ENCODE peak calls at places on chromosomes 12 and 14, in eight cellular contexts. T is stomach, G is GM12891, B is lower leg skin, P is thyroid gland, O is adrenal gland, E is HepG2, H is esophagus squamous epithelium. C is an unnamed sample.

GRCh38 chr14:67191768-67192290 is 2.6 kb downstream of the GARIN2 start:
- DNase-seq in T (no peak), G (no peak), B (no peak), P (no peak), O (no peak), E (no peak), H (no peak), C (no peak)

GRCh38 chr12:4355843-4356327 is 23.6 kb downstream of the FGF23 start:
- DNase-seq in T (no peak), G (no peak), B (no peak), P (no peak), O (peak; percentile 48), E (peak; percentile 28), H (no peak), C (no peak)

GRCh38 chr14:46580941-46581671 is 70.5 kb downstream of the RPL10L start:
- DNase-seq in T (no peak), G (peak; percentile 2), B (no peak), P (no peak), O (peak; percentile 28), E (peak; percentile 16), H (no peak), C (no peak)

GRCh38 chr14:69270795-69271708 is 11.1 kb downstream of the GALNT16 start:
- DNase-seq in T (no peak), G (no peak), B (no peak), P (no peak), O (peak; percentile 33), E (no peak), H (no peak), C (no peak)

GRCh38 chr12:78062781-78063180 is 232.1 kb downstream of the NAV3 start:
- DNase-seq in T (peak; percentile 31), G (no peak), B (no peak), P (peak; percentile 33), O (peak; percentile 72), E (peak; percentile 2), H (no peak), C (no peak)

GRCh38 chr12:67752226-67752732 is 103.7 kb downstream of the DYRK2 start:
- DNase-seq in T (no peak), G (no peak), B (no peak), P (no peak), O (no peak), E (no peak), H (no peak), C (no peak)

GRCh38 chr14:40417777-40418401 is 985.7 kb upstream of the FBXO33 start:
- DNase-seq in T (peak; percentile 25), G (peak; percentile 19), B (no peak), P (peak; percentile 50), O (peak; percentile 21), E (peak; percentile 62), H (no peak), C (no peak)

GRCh38 chr12:94609917-94610443 is 40.4 kb downstream of the TMCC3 start:
- DNase-seq in T (peak; percentile 48), G (no peak), B (no peak), P (no peak), O (no peak), E (no peak), H (no peak), C (no peak)

DNA sequence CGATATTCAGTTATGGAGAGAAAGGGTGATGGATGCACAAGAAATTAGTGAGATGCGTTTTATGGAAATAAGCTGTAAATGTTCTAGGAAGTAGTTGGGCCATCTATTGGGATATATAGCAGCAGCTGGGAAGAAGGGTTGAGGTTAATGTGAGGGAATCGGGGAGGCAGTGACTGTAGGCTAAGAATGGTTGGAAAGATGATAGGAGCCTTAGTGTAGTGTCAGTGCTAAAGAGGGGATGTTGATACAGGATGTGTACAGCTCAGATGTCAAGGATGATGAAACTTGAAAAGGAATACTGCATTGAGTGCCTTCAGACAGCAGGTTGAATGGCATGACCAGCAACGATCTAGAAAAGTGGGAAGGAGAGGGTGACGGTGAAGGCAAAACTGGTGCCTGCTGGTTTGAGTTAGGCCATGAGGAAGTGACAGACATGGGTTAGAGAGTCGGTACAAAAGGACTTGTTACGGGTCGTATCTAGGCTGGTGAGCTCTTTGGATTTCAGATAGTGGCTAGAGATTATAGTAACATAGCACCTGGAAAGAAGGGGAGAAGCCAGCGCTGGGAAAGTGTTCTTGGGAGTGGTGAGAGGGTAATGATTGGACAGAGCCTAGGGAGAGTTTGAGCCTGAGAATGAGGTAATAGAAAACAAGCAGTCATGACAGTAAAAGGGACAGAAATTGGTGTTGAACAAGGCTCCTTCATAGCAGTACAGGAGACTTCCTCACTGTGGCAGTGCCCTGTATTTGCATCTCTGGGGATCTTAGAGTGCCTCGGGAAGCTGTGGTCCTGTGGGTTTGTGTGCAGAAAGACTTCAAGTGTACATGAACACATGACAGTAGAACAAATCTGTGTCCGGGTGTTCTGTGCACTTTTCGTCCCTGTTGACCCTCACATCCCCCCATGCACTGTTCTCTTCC is 9.6 kb downstream of the MARS1 start:
- DNase-seq in T (no peak), G (no peak), B (no peak), P (no peak), O (no peak), E (no peak), H (no peak), C (no peak)
- TF ChIP-seq POLR2A in T (no peak), G (no peak), B (no peak), P (no peak), O (no peak), E (no peak), H (no peak), C (no peak)

DNA sequence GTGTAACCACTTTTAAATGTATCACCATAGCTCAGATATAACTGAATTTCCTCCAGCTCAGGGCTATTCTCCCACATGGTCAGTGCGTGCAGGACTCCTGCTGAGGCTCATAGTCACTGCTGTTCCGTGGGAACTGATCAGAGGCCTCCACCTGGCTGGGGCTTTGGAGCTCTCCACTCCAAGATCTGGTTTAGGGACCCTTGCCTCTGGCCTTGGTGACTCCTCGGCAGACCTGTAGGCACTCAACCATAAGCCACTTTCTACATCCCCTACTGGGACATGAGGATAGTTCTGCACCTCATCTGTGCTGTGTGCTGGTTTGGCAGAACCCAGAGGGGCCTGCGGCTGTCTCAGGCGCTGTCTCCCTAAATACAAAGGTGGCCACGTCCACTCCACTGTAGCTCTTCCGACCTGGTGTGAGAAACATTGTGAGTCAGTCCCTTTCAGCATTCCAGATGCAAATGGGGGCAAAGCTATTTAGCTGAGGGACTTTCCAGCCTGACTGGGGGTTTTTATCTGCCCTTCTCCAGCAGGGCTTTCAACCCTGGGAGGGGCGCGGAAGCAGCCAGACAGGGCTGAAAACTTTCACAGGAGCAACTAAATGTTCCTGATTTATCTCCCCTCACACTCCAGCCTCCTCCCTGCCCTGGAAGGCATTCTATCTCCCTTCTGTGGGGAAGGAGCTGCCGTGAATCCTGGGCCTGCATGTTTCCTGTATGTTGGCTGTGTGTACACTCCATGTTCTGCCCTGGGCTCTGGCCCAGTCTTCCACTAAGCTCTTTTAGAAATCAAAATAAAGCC is 218.3 kb upstream of the DAAM1 start:
- DNase-seq in T (no peak), G (no peak), B (no peak), P (no peak), O (no peak), E (no peak), H (no peak), C (no peak)
- TF ChIP-seq POLR2A in T (no peak), G (no peak), B (no peak), P (no peak), O (no peak), E (no peak), H (no peak), C (no peak)

DNA sequence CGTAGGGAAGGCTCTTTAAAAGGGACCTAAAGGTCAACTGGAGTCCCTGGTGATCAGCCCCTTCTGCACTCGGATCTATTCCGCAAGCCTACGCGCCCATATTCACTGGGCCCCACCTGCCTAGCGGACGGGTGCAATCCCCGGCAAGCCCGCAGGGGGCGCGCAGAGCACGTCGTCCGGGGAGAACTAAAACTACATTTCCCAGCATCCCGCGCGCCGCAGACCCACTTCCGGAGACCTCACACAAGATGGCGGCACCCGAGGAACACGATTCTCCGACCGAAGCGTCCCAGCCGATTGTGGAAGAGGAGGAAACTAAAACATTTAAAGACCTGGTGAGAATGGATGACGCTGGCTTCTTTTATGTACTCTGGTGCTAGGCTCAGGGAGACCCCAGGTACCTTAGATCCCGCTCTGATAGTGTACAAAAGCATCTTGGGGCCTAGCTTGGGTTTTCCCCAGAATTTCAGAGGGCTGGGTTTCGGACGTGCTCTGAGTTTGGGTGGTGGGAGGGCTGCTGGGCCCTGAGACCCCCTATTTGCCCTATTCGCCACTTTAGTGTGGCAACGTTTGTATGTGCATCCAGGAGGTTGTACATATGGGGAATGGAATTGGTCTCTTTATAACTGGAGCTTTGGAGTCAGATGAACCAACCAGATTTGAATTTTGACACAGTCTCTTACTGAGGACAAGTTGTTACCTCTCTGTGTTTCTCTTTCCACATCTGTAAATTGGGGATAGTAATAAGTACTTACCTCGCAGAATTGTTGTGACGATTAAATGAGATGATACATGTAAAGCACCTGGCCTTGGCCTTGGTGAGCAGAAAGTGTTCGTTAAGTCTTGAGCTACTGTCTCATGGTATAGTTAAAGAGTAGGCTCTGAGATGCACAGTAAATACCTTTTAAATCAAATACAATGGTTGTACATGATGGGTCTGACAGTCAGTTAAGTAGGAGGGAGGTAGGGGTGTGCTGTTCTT is at the start of gene DDX47:
- DNase-seq in T (peak; percentile 98), G (peak; percentile 65), B (peak; percentile 99), P (peak; percentile 96), O (peak; percentile 98), E (peak; percentile 85), H (peak; percentile 73), C (peak; percentile 95)
- TF ChIP-seq POLR2A in T (no peak), G (peak; percentile 73), B (no peak), P (no peak), O (peak; percentile 31), E (peak; percentile 72), H (no peak), C (peak; percentile 29)

GRCh38 chr14:21267431-21267845 is 1.8 kb downstream of the HNRNPC start:
- DNase-seq in T (no peak), G (no peak), B (no peak), P (no peak), O (no peak), E (no peak), H (no peak), C (no peak)

GRCh38 chr14:21264025-21264801 is 5.0 kb downstream of the HNRNPC start:
- DNase-seq in T (no peak), G (no peak), B (no peak), P (no peak), O (no peak), E (no peak), H (no peak), C (no peak)

GRCh38 chr14:21267886-21268611 is 1.2 kb downstream of the HNRNPC start:
- DNase-seq in T (no peak), G (no peak), B (no peak), P (no peak), O (no peak), E (no peak), H (no peak), C (no peak)

GRCh38 chr14:21268612-21269251 is 510 bp downstream of the HNRNPC start:
- DNase-seq in T (peak; percentile 30), G (no peak), B (no peak), P (peak; percentile 30), O (peak; percentile 55), E (peak; percentile 77), H (no peak), C (no peak)

DNA sequence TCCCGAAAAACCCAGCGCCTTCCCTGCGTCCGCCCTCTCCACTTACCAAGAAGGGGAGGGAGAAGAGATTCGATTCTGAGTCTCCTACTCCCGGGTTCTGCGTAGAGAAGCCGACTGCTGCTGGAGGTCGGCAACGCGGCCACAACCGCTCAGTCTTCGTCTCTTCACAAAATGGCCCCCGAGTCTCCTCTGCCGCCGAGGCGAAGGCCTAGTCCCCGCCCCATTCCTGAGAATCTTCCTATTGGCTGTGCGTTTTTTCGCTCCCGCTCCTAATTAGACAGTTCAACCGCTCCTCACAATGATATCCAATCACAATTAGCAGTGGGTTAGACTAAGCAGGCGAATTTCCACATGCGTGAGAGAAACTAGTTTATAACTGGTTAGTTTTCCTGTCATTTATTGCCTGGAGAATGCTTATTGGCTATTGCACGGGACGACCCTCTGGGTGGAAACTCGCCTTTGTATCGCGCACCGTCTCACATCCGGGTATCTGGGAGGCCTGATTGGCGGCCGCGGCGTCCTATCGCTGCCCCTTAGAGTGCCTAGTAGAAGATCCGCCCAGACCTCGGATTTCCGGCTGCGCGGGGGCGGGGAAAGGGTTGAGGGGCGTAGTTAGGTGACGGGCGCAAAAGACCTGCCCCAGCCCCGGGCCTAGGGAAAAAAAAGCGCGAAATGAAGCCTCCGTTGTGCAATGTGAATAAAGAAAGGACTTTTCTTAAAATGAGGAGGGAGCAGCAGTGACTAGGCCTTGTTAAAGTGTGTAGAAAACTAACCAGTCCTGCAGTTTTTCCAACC is at the start of gene HNRNPC:
- DNase-seq in T (peak; percentile 100), G (peak; percentile 76), B (peak; percentile 100), P (peak; percentile 100), O (peak; percentile 100), E (peak; percentile 100), H (peak; percentile 98), C (peak; percentile 100)
- TF ChIP-seq POLR2A in T (peak; percentile 91), G (peak; percentile 99), B (peak; percentile 98), P (peak; percentile 66), O (peak; percentile 94), E (peak; percentile 99), H (peak; percentile 93), C (peak; percentile 97)